ENCODE peak calls at places on chromosomes 4 and X, in ten cellular contexts. U is endothelial cell of umbilical vein, B is upper lobe of right lung, W is stomach, F is left lung, Q is lung, L is cardiac muscle cell, E is cardiac fibroblast, M is astrocyte of the spinal cord, C is uterus. X is an unnamed sample.

GRCh38 chr4:66574145-66574978 is 904.1 kb upstream of the EPHA5 start:
- DNase-seq in E (peak), U (no peak), F (no peak), B (no peak), W (no peak), L (no peak), M (peak), C (no peak), Q (no peak), X (no peak)

GRCh38 chrX:71870337-71871098 is 40.1 kb upstream of the NHSL2 start:
- DNase-seq in M (peak), B (no peak), L (peak), F (no peak), W (no peak), Q (no peak), U (no peak), E (peak), C (no peak), X (no peak)

GRCh38 chr4:184536881-184537248 is 62.5 kb upstream of the IRF2 start:
- DNase-seq in W (no peak), B (no peak), E (no peak), M (no peak), U (no peak), L (no peak), F (no peak), C (no peak), Q (no peak), X (no peak)

GRCh38 chrX:119240356-119240755 is 4.3 kb downstream of the PGRMC1 start:
- DNase-seq in L (no peak), M (peak), W (no peak), F (no peak), U (no peak), E (peak), C (no peak), B (no peak), Q (no peak), X (no peak)

GRCh38 chrX:107747596-107748161 is 27.9 kb downstream of the TSC22D3 start:
- DNase-seq in E (peak), B (no peak), C (peak), Q (peak), U (no peak), M (peak), L (peak), W (no peak), F (no peak), X (no peak)

GRCh38 chr4:21948347-21949072 is at the start of gene KCNIP4:
- DNase-seq in U (no peak), E (peak), Q (no peak), C (peak), M (peak), B (peak), L (peak), F (peak), W (no peak), X (no peak)

GRCh38 chr4:147981305-147981704 is 249.4 kb downstream of the ARHGAP10 start:
- DNase-seq in F (no peak), U (no peak), L (no peak), W (no peak), C (no peak), M (peak), Q (no peak), B (no peak), E (no peak), X (no peak)

GRCh38 chrX:84501798-84502628 is at the start of gene HDX:
- DNase-seq in F (peak), U (peak), Q (peak), C (peak), L (peak), E (peak), B (peak), W (peak), M (peak), X (peak)

GRCh38 chr4:960736-961650 is 12.4 kb downstream of the DGKQ start:
- DNase-seq in U (no peak), C (no peak), F (peak), Q (no peak), E (no peak), W (no peak), B (no peak), L (no peak), M (no peak), X (no peak)

GRCh38 chr4:22473268-22473667 is 42.6 kb downstream of the ADGRA3 start:
- DNase-seq in L (no peak), Q (no peak), W (no peak), U (peak), M (peak), F (no peak), C (no peak), E (peak), B (no peak), X (no peak)

GRCh38 chrX:13376857-13377441 is 57.1 kb upstream of the ATXN3L start:
- DNase-seq in L (no peak), F (no peak), M (peak), Q (peak), U (no peak), E (peak), C (peak), W (no peak), B (no peak), X (peak)

GRCh38 chr4:144611850-144612249 is 34.1 kb upstream of the HHIP start:
- DNase-seq in E (peak), M (no peak), L (peak), B (no peak), C (no peak), Q (no peak), U (peak), F (no peak), W (no peak), X (no peak)

GRCh38 chr4:152815078-152815477 is 35.3 kb downstream of the ARFIP1 start:
- DNase-seq in F (no peak), B (no peak), M (no peak), E (peak), Q (no peak), U (no peak), L (no peak), C (no peak), W (no peak), X (no peak)

GRCh38 chr4:170399894-170400293 is 310.1 kb upstream of the AADAT start:
- DNase-seq in L (no peak), M (no peak), E (no peak), C (no peak), U (no peak), B (no peak), W (no peak), F (no peak), Q (no peak), X (no peak)

GRCh38 chrX:103747199-103747598 is 29.4 kb upstream of the PLP1 start:
- DNase-seq in U (no peak), B (no peak), Q (no peak), F (no peak), E (no peak), M (no peak), C (no peak), L (no peak), W (no peak), X (no peak)

GRCh38 chr4:66577922-66578321 is 907.6 kb upstream of the EPHA5 start:
- DNase-seq in E (no peak), M (no peak), L (no peak), U (no peak), B (no peak), W (no peak), Q (no peak), C (no peak), F (no peak), X (no peak)

GRCh38 chrX:57929373-57929772 is 19.1 kb upstream of the ZXDA start:
- DNase-seq in M (no peak), U (peak), E (peak), Q (no peak), F (no peak), L (peak), W (no peak), B (no peak), C (no peak), X (no peak)

DNA sequence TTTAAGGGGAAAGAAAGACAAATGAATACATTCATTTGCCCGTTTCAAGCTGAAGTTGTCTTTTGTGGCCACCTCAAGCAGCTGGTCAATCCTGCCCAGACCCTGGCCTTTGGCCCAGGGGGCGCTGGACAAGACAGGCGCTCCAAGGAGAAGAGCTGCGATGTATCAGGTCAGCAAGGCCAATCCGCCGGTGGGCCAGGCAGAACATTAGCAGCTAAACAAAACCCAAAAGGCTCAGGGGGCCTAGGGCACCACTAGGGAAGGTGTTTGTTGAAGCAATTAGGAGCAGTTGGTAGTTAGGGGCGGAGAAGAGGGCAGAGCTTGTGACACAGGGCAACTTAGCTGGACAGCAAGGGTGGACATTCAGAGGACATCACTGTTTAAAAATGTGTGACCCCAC is 60.8 kb upstream of the TMEM33 start:
- DNase-seq in C (no peak), E (no peak), B (no peak), Q (no peak), U (no peak), M (no peak), L (no peak), F (peak), W (no peak), X (no peak)
- TF ChIP-seq CTCF in C (no peak), E (no peak), B (no peak), Q (no peak), U (no peak), M (no peak), L (no peak), F (no peak), W (no peak), X (no peak)

DNA sequence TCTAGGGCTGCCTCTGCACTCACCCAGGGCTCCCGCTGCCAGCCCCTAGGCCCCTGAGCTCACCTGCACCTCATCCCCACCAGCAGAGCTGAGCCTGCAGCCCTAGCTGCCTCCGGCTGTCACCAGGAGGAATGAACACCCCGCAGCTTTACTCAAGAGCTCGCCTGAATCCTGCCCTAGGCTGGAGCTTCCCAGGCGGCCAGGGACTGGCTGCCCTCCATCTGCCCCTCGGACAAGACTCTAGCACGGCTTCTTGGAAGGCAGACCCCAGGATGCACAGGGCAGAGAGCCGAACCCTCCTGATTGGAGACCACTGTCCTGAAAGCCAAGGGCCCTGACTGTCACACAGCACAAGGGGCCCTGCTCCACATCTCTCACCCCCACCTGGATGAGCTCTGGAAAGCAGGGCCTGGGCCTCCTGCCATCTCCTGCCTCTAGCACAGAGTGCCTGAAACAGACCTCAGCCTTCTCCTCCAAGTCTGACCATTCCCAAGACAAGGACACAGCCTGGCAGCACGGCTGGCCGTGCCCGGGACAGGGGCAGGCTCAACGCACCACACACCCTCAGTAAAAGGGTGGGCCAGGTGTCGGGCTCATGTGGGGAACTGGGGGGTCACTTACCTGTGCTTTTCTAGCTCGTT is 4.4 kb downstream of the MXD4 start:
- DNase-seq in W (peak), E (no peak), L (no peak), U (no peak), B (peak), C (peak), M (no peak), F (peak), Q (peak), X (peak)
- H3K4me3 ChIP-seq in W (no peak), E (peak), L (no peak), U (no peak), B (peak), C (no peak), M (no peak), F (no peak), Q (no peak), X (no peak)

DNA sequence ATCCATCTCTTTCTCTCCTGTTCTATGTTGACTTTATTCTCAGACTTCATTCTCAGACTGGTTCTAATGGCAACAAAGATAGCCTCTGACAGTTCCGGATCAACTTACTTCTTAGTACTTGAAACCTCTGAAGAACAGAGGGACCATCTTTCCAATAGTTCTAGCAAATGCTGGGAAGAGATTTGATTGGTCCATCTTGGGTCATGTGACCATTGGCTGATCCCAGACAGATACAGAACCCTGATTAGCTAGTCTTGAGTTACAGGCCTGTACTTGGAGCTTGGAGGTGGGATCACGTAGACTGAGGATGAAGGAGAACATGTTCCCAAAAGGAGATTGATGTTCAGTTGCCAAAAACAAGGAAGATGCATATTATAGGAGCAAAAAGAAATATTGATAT is 66.9 kb upstream of the STIM2 start:
- DNase-seq in M (no peak), C (no peak), Q (no peak), E (no peak), F (no peak), L (no peak), U (no peak), W (no peak), B (no peak), X (no peak)
- TF ChIP-seq CTCF in M (no peak), C (no peak), Q (no peak), E (no peak), F (no peak), L (no peak), U (no peak), W (no peak), B (no peak), X (no peak)

GRCh38 chrX:12138366-12139313 is at the start of gene FRMPD4:
- DNase-seq in Q (no peak), W (no peak), M (no peak), C (no peak), U (no peak), B (no peak), E (peak), F (no peak), L (peak), X (no peak)
- H3K4me3 ChIP-seq in Q (no peak), W (peak), M (peak), C (no peak), U (no peak), B (peak), E (peak), F (no peak), L (peak), X (no peak)